ENCODE peak calls at places on chromosomes 3 and 15, in six cellular contexts. One of them, this sample, is unnamed.

GRCh38 chr3:131503328-131503650 is 518 bp upstream of the MRPL3 start:
- DNase-seq in effector memory CD4-positive, alpha-beta T cell: no peak
- DNase-seq in AG09309: no peak
- DNase-seq in astrocyte: no peak
- DNase-seq in left ventricle myocardium inferior: no peak
- DNase-seq in GM23338: peak
- DNase-seq in this sample: no peak

GRCh38 chr15:54373332-54373731 is 395.1 kb downstream of the UNC13C start:
- DNase-seq in effector memory CD4-positive, alpha-beta T cell: no peak
- DNase-seq in AG09309: no peak
- DNase-seq in astrocyte: no peak
- DNase-seq in left ventricle myocardium inferior: no peak
- DNase-seq in GM23338: no peak
- DNase-seq in this sample: no peak

GRCh38 chr3:185250653-185251052 is 3.2 kb downstream of the EHHADH start:
- DNase-seq in effector memory CD4-positive, alpha-beta T cell: no peak
- DNase-seq in AG09309: no peak
- DNase-seq in astrocyte: no peak
- DNase-seq in left ventricle myocardium inferior: no peak
- DNase-seq in GM23338: no peak
- DNase-seq in this sample: no peak

GRCh38 chr3:133441867-133442270 is 42.0 kb downstream of the BFSP2 start:
- DNase-seq in effector memory CD4-positive, alpha-beta T cell: no peak
- DNase-seq in AG09309: no peak
- DNase-seq in astrocyte: no peak
- DNase-seq in left ventricle myocardium inferior: no peak
- DNase-seq in GM23338: no peak
- DNase-seq in this sample: no peak

GRCh38 chr3:177995006-177995732 is 541.1 kb upstream of the KCNMB2 start:
- DNase-seq in effector memory CD4-positive, alpha-beta T cell: no peak
- DNase-seq in AG09309: no peak
- DNase-seq in astrocyte: peak
- DNase-seq in left ventricle myocardium inferior: no peak
- DNase-seq in GM23338: no peak
- DNase-seq in this sample: no peak

GRCh38 chr3:48625600-48625999 is 4.0 kb upstream of the TMEM89 start:
- DNase-seq in effector memory CD4-positive, alpha-beta T cell: no peak
- DNase-seq in AG09309: no peak
- DNase-seq in astrocyte: no peak
- DNase-seq in left ventricle myocardium inferior: no peak
- DNase-seq in GM23338: no peak
- DNase-seq in this sample: no peak

GRCh38 chr15:88959445-88959844 is 46.3 kb upstream of the MFGE8 start:
- DNase-seq in effector memory CD4-positive, alpha-beta T cell: no peak
- DNase-seq in AG09309: no peak
- DNase-seq in astrocyte: no peak
- DNase-seq in left ventricle myocardium inferior: no peak
- DNase-seq in GM23338: no peak
- DNase-seq in this sample: no peak

GRCh38 chr3:128266453-128266852 is 113.2 kb downstream of the EEFSEC start:
- DNase-seq in effector memory CD4-positive, alpha-beta T cell: no peak
- DNase-seq in AG09309: no peak
- DNase-seq in astrocyte: no peak
- DNase-seq in left ventricle myocardium inferior: no peak
- DNase-seq in GM23338: no peak
- DNase-seq in this sample: no peak

GRCh38 chr15:73939138-73939537 is 12.9 kb downstream of the LOXL1 start:
- DNase-seq in effector memory CD4-positive, alpha-beta T cell: no peak
- DNase-seq in AG09309: no peak
- DNase-seq in astrocyte: no peak
- DNase-seq in left ventricle myocardium inferior: peak
- DNase-seq in GM23338: no peak
- DNase-seq in this sample: peak

GRCh38 chr3:44419923-44420650 is 57.4 kb downstream of the ZNF445 start:
- DNase-seq in effector memory CD4-positive, alpha-beta T cell: no peak
- DNase-seq in AG09309: no peak
- DNase-seq in astrocyte: no peak
- DNase-seq in left ventricle myocardium inferior: no peak
- DNase-seq in GM23338: no peak
- DNase-seq in this sample: peak

GRCh38 chr15:40695469-40695910 is 516 bp downstream of the RAD51 start:
- DNase-seq in effector memory CD4-positive, alpha-beta T cell: no peak
- DNase-seq in AG09309: no peak
- DNase-seq in astrocyte: peak
- DNase-seq in left ventricle myocardium inferior: no peak
- DNase-seq in GM23338: no peak
- DNase-seq in this sample: no peak

GRCh38 chr3:146496246-146496645 is 26.9 kb upstream of the PLSCR2 start:
- DNase-seq in effector memory CD4-positive, alpha-beta T cell: no peak
- DNase-seq in AG09309: peak
- DNase-seq in astrocyte: no peak
- DNase-seq in left ventricle myocardium inferior: no peak
- DNase-seq in GM23338: no peak
- DNase-seq in this sample: no peak

GRCh38 chr15:99486371-99487336 is 79.1 kb upstream of the MEF2A start:
- DNase-seq in effector memory CD4-positive, alpha-beta T cell: no peak
- DNase-seq in AG09309: peak
- DNase-seq in astrocyte: peak
- DNase-seq in left ventricle myocardium inferior: peak
- DNase-seq in GM23338: peak
- DNase-seq in this sample: peak

GRCh38 chr15:90585863-90586262 is 56.1 kb downstream of the CRTC3 start:
- DNase-seq in effector memory CD4-positive, alpha-beta T cell: no peak
- DNase-seq in AG09309: peak
- DNase-seq in astrocyte: peak
- DNase-seq in left ventricle myocardium inferior: no peak
- DNase-seq in GM23338: no peak
- DNase-seq in this sample: no peak

GRCh38 chr3:191963182-191963581 is 502.2 kb downstream of the PYDC2 start:
- DNase-seq in effector memory CD4-positive, alpha-beta T cell: no peak
- DNase-seq in AG09309: no peak
- DNase-seq in astrocyte: peak
- DNase-seq in left ventricle myocardium inferior: no peak
- DNase-seq in GM23338: peak
- DNase-seq in this sample: no peak

GRCh38 chr15:63296195-63296594 is 18.8 kb downstream of the APH1B start:
- DNase-seq in effector memory CD4-positive, alpha-beta T cell: no peak
- DNase-seq in AG09309: no peak
- DNase-seq in astrocyte: no peak
- DNase-seq in left ventricle myocardium inferior: no peak
- DNase-seq in GM23338: no peak
- DNase-seq in this sample: no peak

GRCh38 chr15:57444877-57445513 is 68.7 kb downstream of the CGNL1 start:
- DNase-seq in effector memory CD4-positive, alpha-beta T cell: no peak
- DNase-seq in AG09309: no peak
- DNase-seq in astrocyte: peak
- DNase-seq in left ventricle myocardium inferior: no peak
- DNase-seq in GM23338: no peak
- DNase-seq in this sample: no peak

GRCh38 chr15:68346986-68347385 is 69.4 kb downstream of the FEM1B start:
- DNase-seq in effector memory CD4-positive, alpha-beta T cell: no peak
- DNase-seq in AG09309: no peak
- DNase-seq in astrocyte: no peak
- DNase-seq in left ventricle myocardium inferior: no peak
- DNase-seq in GM23338: no peak
- DNase-seq in this sample: no peak

DNA sequence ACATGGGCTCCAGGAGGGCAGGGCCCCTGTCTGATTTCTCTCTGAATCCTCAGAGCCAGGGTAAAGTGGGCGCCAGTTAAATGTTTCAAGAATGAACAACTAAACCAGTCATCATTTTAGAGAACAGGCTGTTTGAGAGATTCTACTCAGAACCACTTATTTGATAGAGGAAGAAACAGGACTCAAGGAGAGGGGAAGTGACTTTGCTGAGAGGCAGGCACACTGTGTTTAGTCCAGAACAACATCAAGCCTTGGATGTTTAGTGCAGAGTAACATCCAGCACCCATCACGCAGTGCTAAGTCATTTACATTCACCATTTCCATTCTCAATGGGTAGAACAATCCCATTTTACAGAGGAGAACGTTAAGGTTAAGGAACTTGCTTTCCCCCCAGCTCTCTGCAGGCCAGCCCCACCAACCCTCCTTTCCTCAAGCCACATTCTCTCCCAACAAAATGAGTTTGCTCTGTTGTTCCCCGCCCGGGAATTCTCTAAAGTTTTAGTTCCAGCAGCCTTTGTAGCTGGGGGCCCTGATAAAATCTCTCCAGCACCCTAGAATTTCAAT is 1.1 kb downstream of the NMNAT3 start:
- DNase-seq in effector memory CD4-positive, alpha-beta T cell: no peak
- DNase-seq in AG09309: no peak
- DNase-seq in astrocyte: no peak
- DNase-seq in left ventricle myocardium inferior: no peak
- DNase-seq in GM23338: no peak
- DNase-seq in this sample: no peak
- H3K4me3 ChIP-seq in effector memory CD4-positive, alpha-beta T cell: no peak
- H3K4me3 ChIP-seq in AG09309: no peak
- H3K4me3 ChIP-seq in astrocyte: no peak
- H3K4me3 ChIP-seq in left ventricle myocardium inferior: peak
- H3K4me3 ChIP-seq in GM23338: peak
- H3K4me3 ChIP-seq in this sample: peak

DNA sequence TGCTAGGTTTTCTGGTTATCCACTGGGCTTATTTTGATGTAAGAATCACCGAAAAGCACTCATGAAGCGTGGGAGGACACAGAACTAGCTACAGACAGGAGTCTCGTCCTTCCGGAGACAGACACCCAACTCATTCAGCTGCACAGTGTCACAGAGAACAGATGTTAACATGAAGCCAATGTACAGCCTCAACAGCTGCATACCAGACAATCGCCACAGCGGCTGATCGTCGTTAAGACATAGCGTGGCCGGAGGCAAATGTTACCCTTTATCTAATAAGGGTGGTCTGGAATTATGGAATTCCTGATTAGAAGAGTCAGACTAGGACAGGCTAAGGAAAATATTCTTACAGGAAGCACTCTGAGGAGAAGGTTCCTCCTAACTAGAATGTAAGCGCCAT is 1.2 kb upstream of the PYGO1 start:
- DNase-seq in effector memory CD4-positive, alpha-beta T cell: no peak
- DNase-seq in AG09309: no peak
- DNase-seq in astrocyte: no peak
- DNase-seq in left ventricle myocardium inferior: no peak
- DNase-seq in GM23338: no peak
- DNase-seq in this sample: no peak
- H3K4me3 ChIP-seq in effector memory CD4-positive, alpha-beta T cell: no peak
- H3K4me3 ChIP-seq in AG09309: no peak
- H3K4me3 ChIP-seq in astrocyte: peak
- H3K4me3 ChIP-seq in left ventricle myocardium inferior: peak
- H3K4me3 ChIP-seq in GM23338: peak
- H3K4me3 ChIP-seq in this sample: peak

GRCh38 chr3:155296413-155296812 is 2.9 kb upstream of the STRIT1 start:
- DNase-seq in effector memory CD4-positive, alpha-beta T cell: no peak
- DNase-seq in AG09309: no peak
- DNase-seq in astrocyte: no peak
- DNase-seq in left ventricle myocardium inferior: no peak
- DNase-seq in GM23338: no peak
- DNase-seq in this sample: no peak
- H3K4me3 ChIP-seq in effector memory CD4-positive, alpha-beta T cell: no peak
- H3K4me3 ChIP-seq in AG09309: no peak
- H3K4me3 ChIP-seq in astrocyte: no peak
- H3K4me3 ChIP-seq in left ventricle myocardium inferior: no peak
- H3K4me3 ChIP-seq in GM23338: no peak
- H3K4me3 ChIP-seq in this sample: no peak

GRCh38 chr3:134601539-134602439 is 49.0 kb downstream of the KY start:
- DNase-seq in effector memory CD4-positive, alpha-beta T cell: no peak
- DNase-seq in AG09309: peak
- DNase-seq in astrocyte: peak
- DNase-seq in left ventricle myocardium inferior: no peak
- DNase-seq in GM23338: peak
- DNase-seq in this sample: no peak
- H3K4me3 ChIP-seq in effector memory CD4-positive, alpha-beta T cell: no peak
- H3K4me3 ChIP-seq in AG09309: no peak
- H3K4me3 ChIP-seq in astrocyte: no peak
- H3K4me3 ChIP-seq in left ventricle myocardium inferior: no peak
- H3K4me3 ChIP-seq in GM23338: no peak
- H3K4me3 ChIP-seq in this sample: no peak

This sample was measured in ascending aorta.